ENCODE peak calls at places on chromosomes 2 and 18, in seven cellular contexts. F, Y, S, W, B, J and M are unnamed samples.

GRCh38 chr2:69291004-69291650 is 95.9 kb downstream of the GFPT1 start:
- DNase-seq in J (peak; percentile 33), B (no peak), W (no peak), S (peak; percentile 28), F (peak; percentile 70), Y (no peak), M (no peak)

GRCh38 chr2:219331560-219332213 is 857 bp downstream of the RESP18 start:
- DNase-seq in W (peak; percentile 17), Y (no peak), B (no peak), S (no peak), J (no peak), F (no peak), M (no peak)

GRCh38 chr2:219029829-219030165 is 11.5 kb downstream of the CFAP65 start:
- DNase-seq in F (peak; percentile 16), Y (peak; percentile 51), W (peak; percentile 76), B (peak; percentile 84), J (peak; percentile 63), S (peak; percentile 90), M (peak; percentile 68)

GRCh38 chr2:51711761-51712160 is 679.8 kb upstream of the NRXN1 start:
- DNase-seq in W (no peak), B (no peak), S (no peak), F (peak; percentile 73), J (no peak), Y (no peak), M (no peak)

GRCh38 chr18:12011962-12012549 is 30.7 kb downstream of the IMPA2 start:
- DNase-seq in S (no peak), J (no peak), Y (no peak), B (no peak), F (no peak), W (no peak), M (no peak)

GRCh38 chr2:17830053-17831034 is 14.1 kb downstream of the MSGN1 start:
- DNase-seq in W (peak; percentile 14), B (no peak), J (peak; percentile 84), S (peak; percentile 34), Y (peak; percentile 31), F (no peak), M (no peak)

GRCh38 chr2:239991689-239992314 is 33.3 kb downstream of the NDUFA10 start:
- DNase-seq in J (peak; percentile 34), Y (no peak), S (peak; percentile 65), B (peak; percentile 67), W (no peak), F (peak; percentile 18), M (peak; percentile 23)

GRCh38 chr2:131155208-131155855 is 50.2 kb downstream of the PLEKHB2 start:
- DNase-seq in B (no peak), J (no peak), W (no peak), Y (no peak), F (no peak), S (no peak), M (no peak)

GRCh38 chr2:37993135-37993534 is 68.0 kb downstream of the RMDN2 start:
- DNase-seq in S (peak; percentile 60), F (no peak), W (no peak), Y (no peak), B (no peak), J (no peak), M (no peak)

GRCh38 chr2:202965810-202966454 is 48.7 kb upstream of the NBEAL1 start:
- DNase-seq in F (peak; percentile 26), W (no peak), J (peak; percentile 82), B (peak; percentile 7), S (peak; percentile 56), Y (no peak), M (no peak)

GRCh38 chr2:168169097-168169745 is 78.2 kb downstream of the STK39 start:
- DNase-seq in F (no peak), Y (no peak), S (peak; percentile 44), J (no peak), B (no peak), W (no peak), M (no peak)

GRCh38 chr2:37365669-37366068 is 21.2 kb downstream of the QPCT start:
- DNase-seq in Y (no peak), W (no peak), F (no peak), S (peak; percentile 82), J (peak; percentile 80), B (no peak), M (no peak)

GRCh38 chr2:37590119-37590571 is 81.3 kb downstream of the CDC42EP3 start:
- DNase-seq in J (peak; percentile 88), B (no peak), F (peak; percentile 98), S (peak; percentile 74), W (no peak), Y (no peak), M (no peak)

GRCh38 chr2:218854860-218855259 is 4.7 kb upstream of the WNT6 start:
- DNase-seq in W (no peak), B (no peak), S (no peak), F (no peak), Y (no peak), J (no peak), M (no peak)

GRCh38 chr2:136765256-136765735 is at the start of gene THSD7B:
- DNase-seq in Y (no peak), F (no peak), J (peak; percentile 7), S (no peak), W (no peak), B (no peak), M (peak; percentile 22)

GRCh38 chr2:214395040-214395439 is 15.8 kb upstream of the VWC2L start:
- DNase-seq in W (no peak), B (no peak), F (no peak), Y (no peak), S (peak; percentile 61), J (no peak), M (no peak)

GRCh38 chr18:7459851-7460774 is 107.0 kb upstream of the PTPRM start:
- DNase-seq in F (no peak), Y (no peak), S (no peak), B (no peak), J (no peak), W (no peak), M (no peak)

GRCh38 chr2:123103902-123104301 is 921.2 kb upstream of the CNTNAP5 start:
- DNase-seq in J (no peak), F (no peak), W (no peak), S (no peak), B (no peak), Y (no peak), M (no peak)

GRCh38 chr2:22359020-22359672 is 1025.8 kb upstream of the KLHL29 start:
- DNase-seq in F (no peak), J (no peak), Y (no peak), B (peak; percentile 17), W (no peak), S (no peak), M (no peak)

GRCh38 chr2:95023222-95023597 is 2.3 kb upstream of the MAL start:
- DNase-seq in F (no peak), B (peak; percentile 63), S (peak; percentile 75), Y (no peak), J (no peak), W (peak; percentile 45), M (peak; percentile 40)

GRCh38 chr18:58316943-58317342 is 272.9 kb downstream of the NEDD4L start:
- DNase-seq in B (no peak), W (no peak), S (no peak), Y (no peak), F (no peak), J (no peak), M (no peak)